ENCODE peak calls at places on chromosomes 7 and 10, in five cellular contexts. H, D, I, M and K are unnamed samples.
A peak's percentile ranks its signal among the peaks of the same experiment; 100 is the strongest.

GRCh38 chr7:90816511-90817142 is 220.5 kb downstream of the CDK14 start:
- DNase-seq in H (no peak), D (peak; percentile 85), I (no peak), M (no peak), K (peak; percentile 78)

GRCh38 chr7:138891446-138891810 is 89.8 kb downstream of the KIAA1549 start:
- DNase-seq in H (no peak), D (peak; percentile 87), I (no peak), M (no peak), K (no peak)

GRCh38 chr10:23314835-23315239 is 29.8 kb downstream of the C10orf67 start:
- DNase-seq in H (peak; percentile 63), D (peak; percentile 69), I (peak; percentile 82), M (no peak), K (peak; percentile 56)

GRCh38 chr10:6037975-6038624 is 24.1 kb downstream of the IL2RA start:
- DNase-seq in H (peak; percentile 14), D (no peak), I (no peak), M (no peak), K (no peak)

GRCh38 chr10:121734517-121735137 is 136.4 kb upstream of the FGFR2 start:
- DNase-seq in H (no peak), D (no peak), I (peak; percentile 48), M (no peak), K (peak; percentile 87)

GRCh38 chr10:51117794-51118193 is 43.5 kb downstream of the PRKG1 start:
- DNase-seq in H (no peak), D (no peak), I (no peak), M (no peak), K (no peak)

GRCh38 chr10:66940950-66941349 is 15.1 kb downstream of the LRRTM3 start:
- DNase-seq in H (no peak), D (no peak), I (no peak), M (no peak), K (no peak)

GRCh38 chr10:323651-324293 is 188.5 kb downstream of the ZMYND11 start:
- DNase-seq in H (peak; percentile 51), D (peak; percentile 88), I (no peak), M (peak; percentile 90), K (peak; percentile 99)

GRCh38 chr10:24849051-24849450 is 103.4 kb downstream of the PRTFDC1 start:
- DNase-seq in H (no peak), D (no peak), I (no peak), M (no peak), K (no peak)

GRCh38 chr10:23253780-23254179 is 61.7 kb downstream of the PTF1A start:
- DNase-seq in H (no peak), D (no peak), I (no peak), M (no peak), K (no peak)

GRCh38 chr7:6516387-6516983 is 34.8 kb downstream of the GRID2IP start:
- DNase-seq in H (peak; percentile 86), D (peak; percentile 55), I (peak; percentile 90), M (peak; percentile 91), K (peak; percentile 92)

DNA sequence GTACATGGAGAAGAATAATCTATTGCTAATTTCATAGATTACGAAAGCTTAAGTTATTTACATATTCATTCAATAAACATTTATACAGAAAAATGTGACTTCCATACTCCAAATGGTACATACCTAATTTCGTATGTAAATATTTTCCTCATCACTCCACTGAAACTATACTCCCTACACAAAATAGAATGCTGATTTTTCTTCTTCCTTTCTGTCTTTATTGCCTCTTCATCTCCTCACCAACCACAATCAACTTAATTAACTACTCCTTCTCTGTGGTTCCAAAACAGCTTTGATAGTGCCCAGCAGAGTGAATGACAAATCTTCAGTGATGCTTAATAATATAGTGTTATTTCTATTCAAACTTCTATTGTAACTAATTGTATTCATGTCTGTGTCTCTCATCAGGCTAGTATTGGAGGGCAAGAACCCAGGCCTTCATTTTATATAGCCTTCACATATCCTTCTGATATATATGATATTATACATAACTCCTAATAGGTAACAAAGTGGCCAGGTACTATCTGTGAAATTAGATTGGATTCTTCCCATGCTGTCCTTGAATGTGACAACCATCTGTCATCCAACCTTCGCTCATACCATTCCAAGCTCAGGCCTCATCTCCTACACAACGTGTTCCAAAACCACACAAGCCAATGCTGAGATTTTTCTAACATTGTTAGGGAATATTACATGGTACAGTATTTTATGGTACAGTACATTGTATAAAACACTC is 5.3 kb downstream of the ITGB1 start:
- DNase-seq in H (no peak), D (no peak), I (no peak), M (no peak), K (no peak)
- H3K4me3 ChIP-seq in H (no peak overlapping the region), D (no peak overlapping the region), I (no peak overlapping the region), M (no peak overlapping the region), K (peak overlapping the region; percentile 95)

GRCh38 chr10:35371731-35372130 is 35.4 kb downstream of the CCNY start:
- DNase-seq in H (no peak), D (no peak), I (no peak), M (no peak), K (no peak)

GRCh38 chr10:35368485-35369048 is 32.3 kb downstream of the CCNY start:
- DNase-seq in H (no peak), D (no peak), I (no peak), M (no peak), K (no peak)

GRCh38 chr10:35375091-35375765 is 38.9 kb downstream of the CCNY start:
- DNase-seq in H (no peak), D (no peak), I (no peak), M (no peak), K (no peak)

GRCh38 chr10:35369049-35369760 is 32.9 kb downstream of the CCNY start:
- DNase-seq in H (no peak), D (no peak), I (no peak), M (no peak), K (peak; percentile 68)

DNA sequence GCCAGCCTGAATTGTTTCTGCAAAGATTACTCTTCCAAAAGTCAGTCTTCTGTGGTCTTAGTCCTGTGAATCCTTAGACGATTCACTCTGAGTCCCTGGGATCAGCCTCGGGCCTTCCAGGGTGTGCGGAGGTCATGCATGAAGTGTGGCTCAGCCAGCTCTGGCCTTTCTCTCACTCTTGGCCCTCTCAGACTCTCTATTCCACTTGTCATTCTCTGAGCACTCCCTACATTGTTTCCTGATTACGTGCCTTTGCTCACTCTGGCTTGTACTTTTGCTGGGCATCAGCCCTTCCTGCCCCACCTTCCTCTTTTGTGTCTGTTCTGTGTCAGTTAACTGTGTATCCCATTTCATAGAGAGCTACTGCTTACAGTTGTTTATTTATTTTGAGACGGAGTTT is 36.0 kb downstream of the CCNY start:
- DNase-seq in H (no peak), D (no peak), I (peak; percentile 75), M (no peak), K (no peak)
- H3K4me3 ChIP-seq in H (no peak overlapping the region), D (no peak overlapping the region), I (no peak overlapping the region), M (no peak overlapping the region), K (no peak overlapping the region)

GRCh38 chr10:47299611-47299988 is 397 bp upstream of the GDF10 start:
- DNase-seq in H (no peak), D (no peak), I (no peak), M (no peak), K (no peak)
- H3K4me3 ChIP-seq in H (no peak overlapping the region), D (no peak overlapping the region), I (peak overlapping the region; percentile 41), M (peak overlapping the region; percentile 19), K (no peak overlapping the region)

GRCh38 chr7:151244871-151245346 is 3.6 kb downstream of the SMARCD3 start:
- DNase-seq in H (no peak), D (no peak), I (peak; percentile 3), M (peak; percentile 71), K (peak; percentile 85)

GRCh38 chr7:151244156-151244870 is 4.2 kb downstream of the SMARCD3 start:
- DNase-seq in H (peak; percentile 57), D (no peak), I (peak; percentile 66), M (peak; percentile 72), K (peak; percentile 98)

GRCh38 chr7:151243045-151243349 is 5.5 kb downstream of the SMARCD3 start:
- DNase-seq in H (no peak), D (no peak), I (no peak), M (no peak), K (peak; percentile 87)

GRCh38 chr7:151242181-151243044 is 6.1 kb downstream of the SMARCD3 start:
- DNase-seq in H (no peak), D (no peak), I (no peak), M (no peak), K (peak; percentile 75)

DNA sequence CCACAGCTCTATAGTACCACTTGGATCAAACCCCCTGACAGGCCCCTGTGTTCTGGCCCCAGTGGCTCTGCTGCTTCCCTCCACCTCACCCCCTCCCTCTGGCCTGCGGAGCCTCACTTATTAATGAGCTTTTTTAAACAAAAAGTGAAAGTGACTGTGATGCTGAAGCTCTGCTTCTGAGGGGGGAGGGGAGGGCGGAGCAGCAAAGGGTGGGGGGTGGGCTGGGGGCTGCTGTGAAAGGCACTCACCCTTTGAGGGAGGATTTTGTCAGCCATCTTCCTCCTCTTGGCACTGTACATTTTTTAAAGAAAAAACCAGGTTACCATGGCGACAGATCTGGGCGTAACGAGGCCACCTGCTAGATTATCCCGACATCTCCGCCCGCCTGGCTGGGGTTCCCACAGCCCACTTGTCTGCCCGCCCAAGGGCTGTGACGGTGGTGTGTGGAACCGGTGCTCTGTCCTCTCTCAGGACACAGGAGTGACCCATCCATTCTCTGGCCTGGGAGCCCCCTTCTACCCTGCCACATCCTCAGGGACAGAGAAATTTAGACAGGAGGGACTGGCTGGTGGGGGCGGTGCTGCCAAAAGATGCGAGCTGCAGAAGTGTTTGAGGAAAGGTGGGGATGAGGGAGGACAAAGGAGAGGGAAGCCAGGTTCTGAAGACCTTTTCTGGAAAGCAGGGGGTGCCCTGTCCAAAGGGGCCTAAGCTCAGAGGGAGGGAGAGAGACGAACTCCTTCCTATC is 4.9 kb downstream of the SMARCD3 start:
- DNase-seq in H (no peak), D (no peak), I (no peak), M (peak; percentile 83), K (peak; percentile 86)
- H3K4me3 ChIP-seq in H (no peak overlapping the region), D (no peak overlapping the region), I (no peak overlapping the region), M (peak overlapping the region; percentile 13), K (no peak overlapping the region)

DNA sequence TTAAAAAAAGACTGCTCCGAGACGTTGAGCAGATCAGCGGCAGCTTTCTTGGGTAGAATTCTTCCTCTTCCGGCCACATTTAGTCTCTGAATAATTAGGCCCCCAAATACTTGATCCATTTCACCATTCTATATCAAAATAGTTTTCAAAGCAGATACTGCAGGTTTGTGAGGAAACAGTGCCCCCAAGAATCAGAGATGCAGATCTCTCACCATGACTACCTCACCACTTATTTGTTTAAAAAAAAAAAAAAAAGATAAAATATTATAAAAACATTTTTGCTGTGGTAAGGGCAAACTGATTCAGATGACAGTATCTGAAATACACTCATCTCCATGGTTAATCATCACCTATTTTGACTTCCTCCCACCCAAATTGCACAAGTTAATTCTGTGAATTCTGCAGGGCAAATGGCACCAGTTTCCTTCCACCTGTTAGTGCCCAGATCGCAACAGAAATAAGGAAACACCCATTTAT is 210.4 kb downstream of the FAM107B start:
- DNase-seq in H (no peak), D (no peak), I (no peak), M (no peak), K (peak; percentile 85)
- H3K4me3 ChIP-seq in H (no peak overlapping the region), D (no peak overlapping the region), I (no peak overlapping the region), M (no peak overlapping the region), K (no peak overlapping the region)